ENCODE peak calls at places on chromosome 17, in six cellular contexts. One of them, this sample, is unnamed.

GRCh38 chr17:27609606-27610303 is 21.2 kb upstream of the LGALS9 start:
- DNase-seq in thoracic aorta: no peak
- DNase-seq in endothelial cell of umbilical vein: peak; percentile 34
- DNase-seq in ascending aorta: no peak
- DNase-seq in MM.1S: no peak
- DNase-seq in H1: no peak
- DNase-seq in this sample: no peak

GRCh38 chr17:19250421-19251141 is 13.4 kb downstream of the EPN2 start:
- DNase-seq in ascending aorta: no peak
- DNase-seq in thoracic aorta: no peak
- DNase-seq in MM.1S: no peak
- DNase-seq in endothelial cell of umbilical vein: no peak
- DNase-seq in H1: no peak
- DNase-seq in this sample: no peak

GRCh38 chr17:44044092-44044491 is 22.4 kb downstream of the LSM12 start:
- DNase-seq in MM.1S: no peak
- DNase-seq in H1: no peak
- DNase-seq in thoracic aorta: no peak
- DNase-seq in ascending aorta: no peak
- DNase-seq in endothelial cell of umbilical vein: peak; percentile 11
- DNase-seq in this sample: no peak

GRCh38 chr17:17868637-17869522 is 32.1 kb upstream of the SREBF1 start:
- DNase-seq in H1: no peak
- DNase-seq in MM.1S: no peak
- DNase-seq in ascending aorta: no peak
- DNase-seq in endothelial cell of umbilical vein: peak; percentile 88
- DNase-seq in thoracic aorta: no peak
- DNase-seq in this sample: no peak

GRCh38 chr17:45231481-45232116 is 9.9 kb downstream of the FMNL1 start:
- DNase-seq in thoracic aorta: no peak
- DNase-seq in MM.1S: no peak
- DNase-seq in endothelial cell of umbilical vein: no peak
- DNase-seq in H1: peak; percentile 78
- DNase-seq in ascending aorta: no peak
- DNase-seq in this sample: no peak

GRCh38 chr17:39360537-39360936 is 40.9 kb downstream of the FBXL20 start:
- DNase-seq in ascending aorta: no peak
- DNase-seq in endothelial cell of umbilical vein: no peak
- DNase-seq in H1: no peak
- DNase-seq in MM.1S: no peak
- DNase-seq in thoracic aorta: no peak
- DNase-seq in this sample: no peak

GRCh38 chr17:21249086-21249795 is 4.0 kb downstream of the NATD1 start:
- DNase-seq in endothelial cell of umbilical vein: no peak
- DNase-seq in ascending aorta: no peak
- DNase-seq in MM.1S: no peak
- DNase-seq in thoracic aorta: no peak
- DNase-seq in H1: no peak
- DNase-seq in this sample: no peak

GRCh38 chr17:2564876-2565275 is 28.6 kb upstream of the PAFAH1B1 start:
- DNase-seq in H1: no peak
- DNase-seq in thoracic aorta: no peak
- DNase-seq in MM.1S: no peak
- DNase-seq in ascending aorta: no peak
- DNase-seq in endothelial cell of umbilical vein: no peak
- DNase-seq in this sample: no peak

GRCh38 chr17:7383371-7383741 is 2.5 kb downstream of the TNK1 start:
- DNase-seq in thoracic aorta: no peak
- DNase-seq in H1: no peak
- DNase-seq in MM.1S: no peak
- DNase-seq in ascending aorta: no peak
- DNase-seq in endothelial cell of umbilical vein: no peak
- DNase-seq in this sample: no peak

GRCh38 chr17:59027750-59028149 is 78.9 kb downstream of the TRIM37 start:
- DNase-seq in MM.1S: peak; percentile 26
- DNase-seq in endothelial cell of umbilical vein: no peak
- DNase-seq in thoracic aorta: no peak
- DNase-seq in H1: no peak
- DNase-seq in ascending aorta: no peak
- DNase-seq in this sample: no peak

GRCh38 chr17:1967092-1967662 is 58.0 kb downstream of the RTN4RL1 start:
- DNase-seq in H1: peak; percentile 71
- DNase-seq in thoracic aorta: no peak
- DNase-seq in endothelial cell of umbilical vein: no peak
- DNase-seq in ascending aorta: no peak
- DNase-seq in MM.1S: no peak
- DNase-seq in this sample: no peak

GRCh38 chr17:4583796-4584124 is 569 bp upstream of the SMTNL2 start:
- DNase-seq in endothelial cell of umbilical vein: peak; percentile 18
- DNase-seq in MM.1S: no peak
- DNase-seq in ascending aorta: no peak
- DNase-seq in thoracic aorta: no peak
- DNase-seq in H1: peak; percentile 74
- DNase-seq in this sample: no peak

GRCh38 chr17:57342141-57342540 is 85.8 kb downstream of the MSI2 start:
- DNase-seq in ascending aorta: no peak
- DNase-seq in MM.1S: no peak
- DNase-seq in endothelial cell of umbilical vein: no peak
- DNase-seq in thoracic aorta: no peak
- DNase-seq in H1: no peak
- DNase-seq in this sample: no peak

GRCh38 chr17:65531508-65532431 is 29.7 kb downstream of the AXIN2 start:
- DNase-seq in endothelial cell of umbilical vein: no peak
- DNase-seq in ascending aorta: no peak
- DNase-seq in MM.1S: no peak
- DNase-seq in thoracic aorta: no peak
- DNase-seq in H1: no peak
- DNase-seq in this sample: no peak

GRCh38 chr17:1617620-1618174 is 10.9 kb downstream of the SLC43A2 start:
- DNase-seq in thoracic aorta: no peak
- DNase-seq in MM.1S: no peak
- DNase-seq in endothelial cell of umbilical vein: peak; percentile 87
- DNase-seq in ascending aorta: no peak
- DNase-seq in H1: no peak
- DNase-seq in this sample: no peak

GRCh38 chr17:17935321-17936271 is 36.6 kb downstream of the TOM1L2 start:
- DNase-seq in thoracic aorta: no peak
- DNase-seq in ascending aorta: peak; percentile 72
- DNase-seq in MM.1S: no peak
- DNase-seq in endothelial cell of umbilical vein: no peak
- DNase-seq in H1: no peak
- DNase-seq in this sample: no peak

GRCh38 chr17:79883202-79883601 is 44.0 kb upstream of the CBX4 start:
- DNase-seq in ascending aorta: no peak
- DNase-seq in MM.1S: no peak
- DNase-seq in H1: no peak
- DNase-seq in thoracic aorta: no peak
- DNase-seq in endothelial cell of umbilical vein: no peak
- DNase-seq in this sample: no peak

GRCh38 chr17:73068322-73069153 is 23.9 kb downstream of the SLC39A11 start:
- DNase-seq in endothelial cell of umbilical vein: peak; percentile 20
- DNase-seq in H1: no peak
- DNase-seq in ascending aorta: no peak
- DNase-seq in thoracic aorta: no peak
- DNase-seq in MM.1S: no peak
- DNase-seq in this sample: no peak

GRCh38 chr17:37447641-37448040 is 41.0 kb downstream of the TADA2A start:
- DNase-seq in ascending aorta: no peak
- DNase-seq in MM.1S: no peak
- DNase-seq in H1: no peak
- DNase-seq in thoracic aorta: no peak
- DNase-seq in endothelial cell of umbilical vein: peak; percentile 29
- DNase-seq in this sample: no peak

GRCh38 chr17:62780951-62781350 is 27.2 kb downstream of the MARCHF10 start:
- DNase-seq in ascending aorta: no peak
- DNase-seq in endothelial cell of umbilical vein: no peak
- DNase-seq in MM.1S: no peak
- DNase-seq in thoracic aorta: no peak
- DNase-seq in H1: no peak
- DNase-seq in this sample: no peak

GRCh38 chr17:31679667-31680066 is 179.4 kb downstream of the COPRS start:
- DNase-seq in H1: no peak
- DNase-seq in endothelial cell of umbilical vein: no peak
- DNase-seq in MM.1S: no peak
- DNase-seq in thoracic aorta: no peak
- DNase-seq in ascending aorta: no peak
- DNase-seq in this sample: peak; percentile 55

GRCh38 chr17:68255151-68255550 is 7.3 kb downstream of the AMZ2 start:
- DNase-seq in thoracic aorta: no peak
- DNase-seq in MM.1S: no peak
- DNase-seq in ascending aorta: no peak
- DNase-seq in H1: no peak
- DNase-seq in endothelial cell of umbilical vein: no peak
- DNase-seq in this sample: no peak

GRCh38 chr17:68800731-68801130 is 154.5 kb downstream of the ABCA8 start:
- DNase-seq in thoracic aorta: no peak
- DNase-seq in MM.1S: no peak
- DNase-seq in ascending aorta: no peak
- DNase-seq in H1: no peak
- DNase-seq in endothelial cell of umbilical vein: no peak
- DNase-seq in this sample: no peak

GRCh38 chr17:62895650-62896301 is 70.3 kb upstream of the TANC2 start:
- DNase-seq in MM.1S: no peak
- DNase-seq in thoracic aorta: no peak
- DNase-seq in ascending aorta: no peak
- DNase-seq in H1: no peak
- DNase-seq in endothelial cell of umbilical vein: no peak
- DNase-seq in this sample: no peak

GRCh38 chr17:6496116-6496481 is 51.8 kb downstream of the PIMREG start:
- DNase-seq in thoracic aorta: no peak
- DNase-seq in MM.1S: peak; percentile 67
- DNase-seq in ascending aorta: no peak
- DNase-seq in H1: peak; percentile 72
- DNase-seq in endothelial cell of umbilical vein: no peak
- DNase-seq in this sample: no peak

GRCh38 chr17:40548491-40548981 is 16.7 kb downstream of the CCR7 start:
- DNase-seq in MM.1S: no peak
- DNase-seq in H1: no peak
- DNase-seq in ascending aorta: peak; percentile 28
- DNase-seq in endothelial cell of umbilical vein: no peak
- DNase-seq in thoracic aorta: no peak
- DNase-seq in this sample: peak; percentile 84

GRCh38 chr17:82497483-82498405 is 21.8 kb upstream of the FOXK2 start:
- DNase-seq in MM.1S: peak; percentile 56
- DNase-seq in endothelial cell of umbilical vein: peak; percentile 51
- DNase-seq in thoracic aorta: no peak
- DNase-seq in ascending aorta: no peak
- DNase-seq in H1: peak; percentile 68
- DNase-seq in this sample: no peak

GRCh38 chr17:9622961-9623360 is 22.4 kb upstream of the USP43 start:
- DNase-seq in MM.1S: no peak
- DNase-seq in H1: no peak
- DNase-seq in endothelial cell of umbilical vein: no peak
- DNase-seq in thoracic aorta: no peak
- DNase-seq in ascending aorta: no peak
- DNase-seq in this sample: no peak

GRCh38 chr17:9632741-9633140 is 12.6 kb upstream of the USP43 start:
- DNase-seq in ascending aorta: no peak
- DNase-seq in endothelial cell of umbilical vein: no peak
- DNase-seq in H1: no peak
- DNase-seq in MM.1S: no peak
- DNase-seq in thoracic aorta: no peak
- DNase-seq in this sample: no peak

GRCh38 chr17:9628509-9628908 is 16.8 kb upstream of the USP43 start:
- DNase-seq in MM.1S: no peak
- DNase-seq in H1: no peak
- DNase-seq in endothelial cell of umbilical vein: no peak
- DNase-seq in ascending aorta: no peak
- DNase-seq in thoracic aorta: no peak
- DNase-seq in this sample: no peak
- TF ChIP-seq CTCF in MM.1S: no peak
- TF ChIP-seq CTCF in H1: no peak
- TF ChIP-seq CTCF in endothelial cell of umbilical vein: no peak
- TF ChIP-seq CTCF in ascending aorta: no peak
- TF ChIP-seq CTCF in thoracic aorta: no peak
- TF ChIP-seq CTCF in this sample: no peak

DNA sequence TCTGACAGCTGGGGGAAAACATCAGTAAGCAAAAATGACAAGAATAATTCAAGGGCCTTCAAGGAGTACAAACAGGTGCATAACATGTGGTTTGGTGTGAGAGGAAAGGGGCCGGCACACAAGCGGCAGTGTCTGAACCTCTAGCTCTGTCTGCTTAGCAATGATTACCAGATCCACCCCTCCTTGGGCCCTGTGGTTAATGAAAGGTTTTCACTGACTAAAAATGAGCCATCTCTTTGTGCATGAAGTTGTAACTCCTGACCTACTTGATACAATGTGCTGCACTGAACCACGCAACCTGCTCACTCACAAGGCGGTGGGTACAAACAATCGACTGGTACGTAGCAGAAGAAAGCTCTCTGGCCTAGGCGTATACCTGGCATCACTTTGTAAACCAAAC is 15.1 kb downstream of the FAM117A start:
- DNase-seq in MM.1S: peak; percentile 93
- DNase-seq in H1: no peak
- DNase-seq in endothelial cell of umbilical vein: no peak
- DNase-seq in thoracic aorta: no peak
- DNase-seq in ascending aorta: no peak
- DNase-seq in this sample: no peak
- H3K4me1 ChIP-seq in MM.1S: peaks cover 39% of the 10 kb centered on the region
- H3K4me1 ChIP-seq in H1: no peaks in the 10 kb centered on the region
- H3K4me1 ChIP-seq in endothelial cell of umbilical vein: no peaks in the 10 kb centered on the region
- H3K4me1 ChIP-seq in thoracic aorta: no peaks in the 10 kb centered on the region
- H3K4me1 ChIP-seq in ascending aorta: no peaks in the 10 kb centered on the region
- H3K4me1 ChIP-seq in this sample: peaks cover 22% of the 10 kb centered on the region

GRCh38 chr17:12187658-12188057 is 167.0 kb downstream of the MAP2K4 start:
- DNase-seq in ascending aorta: no peak
- DNase-seq in MM.1S: no peak
- DNase-seq in endothelial cell of umbilical vein: no peak
- DNase-seq in thoracic aorta: no peak
- DNase-seq in H1: no peak
- DNase-seq in this sample: no peak

GRCh38 chr17:12195418-12195817 is 174.7 kb downstream of the MAP2K4 start:
- DNase-seq in ascending aorta: no peak
- DNase-seq in MM.1S: no peak
- DNase-seq in thoracic aorta: no peak
- DNase-seq in H1: no peak
- DNase-seq in endothelial cell of umbilical vein: no peak
- DNase-seq in this sample: no peak

DNA sequence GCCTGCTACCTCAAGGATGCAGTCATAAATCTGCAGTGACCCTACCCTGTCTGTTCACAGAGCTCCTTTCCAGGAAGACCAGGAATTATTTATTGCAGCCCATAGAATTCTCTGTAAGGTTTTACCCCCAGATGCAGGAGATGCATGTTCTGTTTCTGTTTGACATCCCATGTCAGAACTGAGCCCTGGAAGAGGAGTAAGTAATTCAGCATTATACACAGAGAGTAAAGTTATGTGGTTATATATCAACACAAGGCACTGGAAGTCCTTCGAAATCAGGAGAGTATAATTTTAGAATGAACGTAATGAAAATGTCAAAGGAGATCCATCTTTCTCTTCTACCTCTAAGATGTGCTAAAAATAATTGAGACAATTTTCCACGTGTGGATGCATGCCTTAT is 172.7 kb downstream of the MAP2K4 start:
- DNase-seq in thoracic aorta: no peak
- DNase-seq in H1: no peak
- DNase-seq in endothelial cell of umbilical vein: no peak
- DNase-seq in ascending aorta: no peak
- DNase-seq in MM.1S: no peak
- DNase-seq in this sample: no peak
- H3K27ac ChIP-seq in thoracic aorta: no peak overlapping the region
- H3K27ac ChIP-seq in H1: no peak overlapping the region
- H3K27ac ChIP-seq in endothelial cell of umbilical vein: no peak overlapping the region
- H3K27ac ChIP-seq in ascending aorta: no peak overlapping the region
- H3K27ac ChIP-seq in MM.1S: no peak overlapping the region
- H3K27ac ChIP-seq in this sample: no peak overlapping the region

GRCh38 chr17:74963656-74964055 is 8.9 kb downstream of the HID1 start:
- DNase-seq in ascending aorta: no peak
- DNase-seq in MM.1S: no peak
- DNase-seq in H1: no peak
- DNase-seq in thoracic aorta: no peak
- DNase-seq in endothelial cell of umbilical vein: no peak
- DNase-seq in this sample: no peak
- TF ChIP-seq CTCF in ascending aorta: no peak
- TF ChIP-seq CTCF in MM.1S: no peak
- TF ChIP-seq CTCF in H1: peak; percentile 59
- TF ChIP-seq CTCF in thoracic aorta: no peak
- TF ChIP-seq CTCF in endothelial cell of umbilical vein: no peak
- TF ChIP-seq CTCF in this sample: no peak

This sample was measured in vagina.